ENCODE peak calls at places on chromosomes 3 and 15, in six cellular contexts. O, U, C, S, I and N are unnamed samples.

GRCh38 chr3:42182555-42182954 is 83.4 kb downstream of the CCK start:
- DNase-seq in I (no peak), S (no peak), O (no peak), C (no peak), U (no peak), N (no peak)

GRCh38 chr3:65751123-65751700 is 287.5 kb downstream of the MAGI1 start:
- DNase-seq in S (no peak), U (no peak), I (no peak), C (no peak), O (no peak), N (peak; percentile 59)

GRCh38 chr3:14214764-14215163 is 36.1 kb downstream of the LSM3 start:
- DNase-seq in U (no peak), C (no peak), S (no peak), O (no peak), I (no peak), N (no peak)

GRCh38 chr3:194323785-194324735 is 27.1 kb downstream of the CPN2 start:
- DNase-seq in C (peak; percentile 78), I (peak; percentile 77), O (no peak), U (no peak), S (peak; percentile 43), N (peak; percentile 62)

GRCh38 chr3:15287565-15288330 is 44.6 kb downstream of the SH3BP5 start:
- DNase-seq in I (peak; percentile 75), O (peak; percentile 49), U (peak; percentile 35), C (no peak), S (no peak), N (no peak)

GRCh38 chr3:59313365-59313764 is 263.5 kb upstream of the CFAP20DC start:
- DNase-seq in I (no peak), U (no peak), O (no peak), C (peak; percentile 55), S (no peak), N (peak; percentile 40)

GRCh38 chr15:70328137-70329115 is 230.7 kb upstream of the TLE3 start:
- DNase-seq in C (no peak), U (no peak), I (peak; percentile 57), S (no peak), O (peak; percentile 30), N (no peak)

GRCh38 chr3:169558371-169558770 is 105.1 kb downstream of the MECOM start:
- DNase-seq in I (no peak), U (no peak), C (no peak), S (no peak), O (no peak), N (no peak)

GRCh38 chr3:24002129-24002528 is 57.0 kb downstream of the NR1D2 start:
- DNase-seq in I (no peak), O (no peak), U (no peak), S (no peak), C (no peak), N (no peak)

GRCh38 chr15:75353604-75354003 is 6.8 kb downstream of the NEIL1 start:
- DNase-seq in I (no peak), O (no peak), C (no peak), U (no peak), S (no peak), N (no peak)

GRCh38 chr15:44712108-44713005 is 1.0 kb downstream of the B2M start:
- DNase-seq in S (peak; percentile 62), O (peak; percentile 50), I (peak; percentile 63), U (peak; percentile 53), C (peak; percentile 60), N (peak; percentile 89)

GRCh38 chr3:161559177-161559998 is 62.8 kb downstream of the OTOL1 start:
- DNase-seq in C (no peak), O (no peak), S (no peak), U (no peak), I (no peak), N (peak; percentile 75)

GRCh38 chr3:188573286-188573928 is 419.4 kb downstream of the LPP start:
- DNase-seq in I (no peak), O (no peak), C (no peak), U (no peak), S (no peak), N (no peak)

GRCh38 chr3:150763841-150764483 is 993 bp upstream of the SIAH2 start:
- DNase-seq in U (peak; percentile 27), O (no peak), C (peak; percentile 65), S (peak; percentile 58), I (peak; percentile 66), N (no peak)

GRCh38 chr15:90610220-90610619 is 80.5 kb downstream of the CRTC3 start:
- DNase-seq in O (peak; percentile 44), I (no peak), C (no peak), U (no peak), S (no peak), N (no peak)

GRCh38 chr15:69303337-69304175 is 4.8 kb downstream of the PAQR5 start:
- DNase-seq in C (no peak), O (no peak), U (no peak), I (no peak), S (no peak), N (peak; percentile 39)

GRCh38 chr3:151044706-151045105 is 40.8 kb upstream of the MED12L start:
- DNase-seq in O (peak; percentile 29), C (no peak), S (no peak), I (no peak), U (no peak), N (no peak)

GRCh38 chr15:75727031-75727531 is 14.4 kb upstream of the CSPG4 start:
- DNase-seq in O (no peak), C (peak; percentile 48), S (no peak), U (no peak), I (no peak), N (no peak)

GRCh38 chr3:179872842-179873241 is 163.9 kb downstream of the PEX5L start:
- DNase-seq in I (no peak), S (no peak), C (no peak), U (no peak), O (no peak), N (no peak)
- TF ChIP-seq CTCF in I (no peak), S (no peak), C (no peak), U (no peak), O (no peak), N (peak; percentile 24)

DNA sequence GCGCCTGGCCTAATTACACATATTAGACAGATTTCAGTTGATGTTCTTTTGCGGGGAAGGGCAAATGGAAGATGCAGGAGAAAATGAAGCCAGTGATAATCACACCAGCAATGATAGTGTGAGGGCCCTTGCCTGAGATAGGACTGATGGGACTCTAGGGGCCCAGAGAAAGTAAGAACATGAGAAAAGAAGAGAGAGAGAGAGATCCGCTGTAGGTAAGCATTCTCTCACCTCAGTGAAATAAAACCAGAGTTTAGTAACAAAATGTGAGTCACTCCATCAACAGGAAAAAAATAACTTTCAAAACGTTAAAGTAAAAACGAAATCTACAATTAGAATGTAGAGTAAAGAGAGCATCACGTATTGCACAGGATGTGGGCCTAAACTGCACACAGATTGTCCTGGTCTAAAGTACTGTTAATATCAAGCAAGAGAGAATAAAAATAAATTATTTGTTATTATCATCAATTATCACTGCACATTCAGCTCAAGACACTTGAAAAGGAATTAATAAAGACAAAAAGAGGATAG is 6.8 kb upstream of the PRSS50 start:
- DNase-seq in S (no peak), O (no peak), U (no peak), I (no peak), C (no peak), N (no peak)
- H3K27ac ChIP-seq in S (no peak overlapping the region), O (no peak overlapping the region), U (no peak overlapping the region), I (no peak overlapping the region), C (no peak overlapping the region), N (no peak overlapping the region)

GRCh38 chr15:40869686-40870085 is 4.3 kb downstream of the RHOV start:
- DNase-seq in O (no peak), S (no peak), U (no peak), I (no peak), C (no peak), N (no peak)

GRCh38 chr15:40872791-40873526 is 1.1 kb downstream of the RHOV start:
- DNase-seq in O (no peak), U (no peak), I (no peak), S (no peak), C (no peak), N (no peak)

GRCh38 chr15:40873625-40874561 is at the start of gene RHOV:
- DNase-seq in U (no peak), S (peak; percentile 60), C (peak; percentile 83), O (no peak), I (no peak), N (peak; percentile 84)

GRCh38 chr15:40870716-40871115 is 3.3 kb downstream of the RHOV start:
- DNase-seq in U (no peak), S (no peak), C (no peak), I (no peak), O (no peak), N (no peak)

DNA sequence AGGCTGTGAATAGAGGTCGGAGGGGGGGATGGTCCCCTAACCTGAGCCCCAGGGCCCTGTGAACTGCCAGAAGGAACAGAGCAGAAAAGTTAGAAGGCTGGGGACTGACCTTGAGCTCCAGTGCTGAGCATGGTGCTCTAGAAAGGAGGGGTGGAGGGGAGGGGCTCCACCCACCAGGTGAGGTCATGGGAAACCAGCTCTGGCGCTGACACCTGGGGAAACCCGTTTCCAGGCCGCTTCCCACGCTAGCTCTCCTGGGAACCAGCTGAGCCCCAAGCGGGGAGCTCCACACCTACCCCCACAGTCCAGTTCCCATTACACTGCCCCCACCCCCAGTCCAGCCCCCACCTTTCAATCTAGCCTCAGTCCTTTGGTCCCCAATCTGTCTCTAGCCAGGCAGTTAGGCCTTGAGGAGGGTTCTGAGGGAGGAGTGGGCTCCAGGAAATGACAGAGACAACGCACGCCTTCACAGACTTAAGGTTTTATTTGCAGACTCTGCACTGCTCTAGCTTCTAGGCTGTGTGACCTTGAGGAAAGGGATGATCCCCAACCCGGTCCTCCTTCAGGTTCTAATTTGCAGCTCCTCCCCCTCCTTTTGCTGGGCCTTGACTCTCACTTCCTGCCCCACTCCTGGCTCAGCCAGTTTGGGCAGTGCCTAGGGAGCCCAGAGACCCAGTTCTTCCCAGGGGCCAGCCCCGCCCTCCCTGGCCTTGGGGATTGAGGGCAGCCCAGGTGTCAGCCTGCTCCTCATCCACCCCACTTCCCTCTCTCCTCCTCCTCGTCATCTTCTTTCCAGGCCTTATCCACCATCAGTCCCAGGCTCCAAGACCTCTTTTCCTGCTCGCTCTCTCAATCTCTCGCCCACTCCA is 2.1 kb downstream of the RHOV start:
- DNase-seq in I (no peak), C (peak; percentile 89), S (no peak), O (no peak), U (no peak), N (no peak)
- TF ChIP-seq CTCF in I (no peak), C (no peak), S (no peak), O (no peak), U (no peak), N (no peak)

GRCh38 chr3:29708884-29709283 is 428.0 kb downstream of the RBMS3 start:
- DNase-seq in U (no peak), C (no peak), O (no peak), I (no peak), S (no peak), N (no peak)
- H3K27ac ChIP-seq in U (no peak overlapping the region), C (peak overlapping the region; percentile 34), O (no peak overlapping the region), I (peak overlapping the region; percentile 10), S (no peak overlapping the region), N (no peak overlapping the region)